ENCODE peak calls at places on chromosomes 12 and 14, in seven cellular contexts. I, J, D, H, O, F and W are unnamed samples.

GRCh38 chr12:88574278-88574677 is 6.0 kb downstream of the KITLG start:
- DNase-seq in I (no peak), J (no peak), D (no peak), H (no peak), O (no peak), F (no peak), W (no peak)

GRCh38 chr14:24911324-24912095 is 138.4 kb downstream of the STXBP6 start:
- DNase-seq in I (no peak), J (no peak), D (no peak), H (no peak), O (peak; percentile 83), F (no peak), W (no peak)

GRCh38 chr14:100783630-100784321 is 42.1 kb upstream of the MEG3 start:
- DNase-seq in I (no peak), J (no peak), D (no peak), H (peak; percentile 52), O (no peak), F (no peak), W (no peak)

GRCh38 chr12:121861549-121862254 is 3.0 kb upstream of the HPD start:
- DNase-seq in I (no peak), J (no peak), D (no peak), H (no peak), O (no peak), F (no peak), W (no peak)

GRCh38 chr12:52752516-52752915 is 24.6 kb downstream of the KRT76 start:
- DNase-seq in I (no peak), J (no peak), D (no peak), H (no peak), O (no peak), F (no peak), W (no peak)

GRCh38 chr14:75566321-75566720 is 12.1 kb upstream of the FLVCR2 start:
- DNase-seq in I (peak; percentile 29), J (peak; percentile 61), D (no peak), H (peak; percentile 93), O (no peak), F (peak; percentile 68), W (no peak)

GRCh38 chr14:33056213-33056612 is 117.5 kb downstream of the NPAS3 start:
- DNase-seq in I (no peak), J (no peak), D (no peak), H (no peak), O (no peak), F (no peak), W (no peak)

GRCh38 chr12:39062266-39062996 is 157.0 kb upstream of the CPNE8 start:
- DNase-seq in I (no peak), J (no peak), D (no peak), H (no peak), O (no peak), F (no peak), W (no peak)

GRCh38 chr14:20184181-20184580 is 6.5 kb upstream of the OR11G2 start:
- DNase-seq in I (no peak), J (no peak), D (no peak), H (no peak), O (no peak), F (no peak), W (no peak)

GRCh38 chr12:109137055-109137454 is 20.7 kb downstream of the ACACB start:
- DNase-seq in I (no peak), J (no peak), D (no peak), H (no peak), O (no peak), F (no peak), W (no peak)

GRCh38 chr14:73662439-73663056 is 17.8 kb downstream of the DNAL1 start:
- DNase-seq in I (no peak), J (no peak), D (no peak), H (no peak), O (peak; percentile 92), F (no peak), W (no peak)

GRCh38 chr12:9133243-9133938 is 17.7 kb upstream of the A2M start:
- DNase-seq in I (no peak), J (no peak), D (no peak), H (no peak), O (no peak), F (no peak), W (no peak)

GRCh38 chr12:110073049-110073831 is 24.9 kb upstream of the C12orf76 start:
- DNase-seq in I (no peak), J (no peak), D (no peak), H (peak; percentile 72), O (no peak), F (no peak), W (no peak)

GRCh38 chr12:91370086-91370868 is 187.7 kb upstream of the DCN start:
- DNase-seq in I (no peak), J (no peak), D (no peak), H (no peak), O (no peak), F (no peak), W (no peak)

GRCh38 chr12:127162902-127163301 is 1104.1 kb upstream of the TMEM132C start:
- DNase-seq in I (no peak), J (no peak), D (no peak), H (peak; percentile 70), O (peak; percentile 71), F (peak; percentile 43), W (no peak)

GRCh38 chr12:50595667-50596066 is 90.9 kb downstream of the DIP2B start:
- DNase-seq in I (no peak), J (no peak), D (no peak), H (no peak), O (no peak), F (no peak), W (no peak)

GRCh38 chr12:14795028-14795448 is 8.2 kb downstream of the WBP11 start:
- DNase-seq in I (no peak), J (no peak), D (no peak), H (no peak), O (no peak), F (no peak), W (no peak)

GRCh38 chr14:102362084-102362483 is 606 bp downstream of the CINP start:
- DNase-seq in I (no peak), J (peak; percentile 34), D (no peak), H (peak; percentile 78), O (peak; percentile 28), F (peak; percentile 18), W (no peak)

GRCh38 chr14:64792231-64792630 is 87.5 kb downstream of the SPTB start:
- DNase-seq in I (no peak), J (no peak), D (no peak), H (no peak), O (no peak), F (no peak), W (no peak)

GRCh38 chr14:75063013-75063412 is 811 bp downstream of the ACYP1 start:
- DNase-seq in I (no peak), J (no peak), D (no peak), H (no peak), O (no peak), F (no peak), W (no peak)

GRCh38 chr14:57712101-57712500 is 153.8 kb downstream of the SLC35F4 start:
- DNase-seq in I (no peak), J (no peak), D (no peak), H (no peak), O (peak; percentile 4), F (no peak), W (no peak)

GRCh38 chr14:94558842-94559241 is 2.4 kb upstream of the SERPINA4 start:
- DNase-seq in I (no peak), J (no peak), D (no peak), H (no peak), O (no peak), F (no peak), W (peak; percentile 8)

GRCh38 chr12:6341439-6342139 is at the start of gene TNFRSF1A:
- DNase-seq in I (no peak), J (no peak), D (peak; percentile 73), H (peak; percentile 79), O (peak; percentile 80), F (no peak), W (no peak)

GRCh38 chr12:31890295-31891285 is 68.6 kb upstream of the RESF1 start:
- DNase-seq in I (no peak), J (no peak), D (no peak), H (no peak), O (no peak), F (no peak), W (no peak)

GRCh38 chr14:22929848-22930364 is 730 bp upstream of the PRMT5 start:
- DNase-seq in I (no peak), J (no peak), D (no peak), H (no peak), O (no peak), F (no peak), W (no peak)

GRCh38 chr14:51395361-51395849 is 155.4 kb downstream of the TMX1 start:
- DNase-seq in I (no peak), J (no peak), D (no peak), H (no peak), O (peak; percentile 36), F (no peak), W (no peak)

GRCh38 chr12:74903522-74903921 is 306.1 kb downstream of the KCNC2 start:
- DNase-seq in I (no peak), J (no peak), D (no peak), H (no peak), O (peak; percentile 6), F (no peak), W (no peak)

GRCh38 chr12:8594072-8594471 is 18.6 kb downstream of the AICDA start:
- DNase-seq in I (no peak), J (no peak), D (no peak), H (no peak), O (no peak), F (no peak), W (no peak)

GRCh38 chr14:23033801-23034497 is 751 bp downstream of the PSMB5 start:
- DNase-seq in I (no peak), J (no peak), D (no peak), H (no peak), O (no peak), F (no peak), W (no peak)

GRCh38 chr12:104710940-104711725 is 247.0 kb downstream of the SLC41A2 start:
- DNase-seq in I (no peak), J (no peak), D (no peak), H (no peak), O (peak; percentile 69), F (no peak), W (no peak)

GRCh38 chr14:70045296-70045695 is 143.5 kb downstream of the SLC8A3 start:
- DNase-seq in I (no peak), J (no peak), D (no peak), H (no peak), O (no peak), F (no peak), W (no peak)

GRCh38 chr12:4914720-4915119 is 5.0 kb downstream of the KCNA1 start:
- DNase-seq in I (no peak), J (no peak), D (no peak), H (no peak), O (no peak), F (no peak), W (no peak)

GRCh38 chr14:24837280-24838046 is 203.5 kb upstream of the GZMB start:
- DNase-seq in I (no peak), J (no peak), D (no peak), H (no peak), O (peak; percentile 21), F (no peak), W (no peak)

GRCh38 chr12:111203969-111204368 is 164.9 kb downstream of the PHETA1 start:
- DNase-seq in I (no peak), J (no peak), D (no peak), H (no peak), O (no peak), F (no peak), W (no peak)

GRCh38 chr14:58805057-58805456 is 167.3 kb downstream of the DACT1 start:
- DNase-seq in I (no peak), J (no peak), D (no peak), H (no peak), O (no peak), F (no peak), W (no peak)

GRCh38 chr12:93853698-93854478 is 176.7 kb downstream of the CRADD start:
- DNase-seq in I (no peak), J (no peak), D (no peak), H (no peak), O (peak; percentile 25), F (no peak), W (no peak)

GRCh38 chr12:21764950-21765349 is 9.6 kb downstream of the KCNJ8 start:
- DNase-seq in I (no peak), J (no peak), D (no peak), H (no peak), O (no peak), F (no peak), W (no peak)

GRCh38 chr14:19974844-19975243 is 547 bp upstream of the OR4K15 start:
- DNase-seq in I (no peak), J (no peak), D (no peak), H (no peak), O (no peak), F (no peak), W (no peak)